ENCODE peak calls at places on chromosomes 3 and 15, in five cellular contexts. Q is transverse colon, X is ovary, E is H54, G is tibial nerve. Z is an unnamed sample.
A peak's percentile ranks its signal among the peaks of the same experiment; 100 is the strongest.

GRCh38 chr3:87354399-87354798 is 78.0 kb upstream of the POU1F1 start:
- DNase-seq in Q (no peak), X (no peak), E (no peak), G (no peak), Z (no peak)

GRCh38 chr3:194328080-194328571 is 23.0 kb downstream of the CPN2 start:
- DNase-seq in Q (no peak), X (no peak), E (peak; percentile 45), G (no peak), Z (no peak)

GRCh38 chr3:179929091-179929529 is 107.6 kb downstream of the PEX5L start:
- DNase-seq in Q (peak; percentile 21), X (peak; percentile 65), E (peak; percentile 35), G (peak; percentile 28), Z (no peak)

GRCh38 chr15:67047149-67047661 is 18.2 kb upstream of the SMAD3 start:
- DNase-seq in Q (no peak), X (no peak), E (no peak), G (no peak), Z (no peak)

GRCh38 chr3:46127503-46127902 is 80.6 kb downstream of the CCR1 start:
- DNase-seq in Q (no peak), X (no peak), E (peak; percentile 28), G (no peak), Z (no peak)

GRCh38 chr15:95141486-95141885 is 910.1 kb downstream of the MCTP2 start:
- DNase-seq in Q (no peak), X (no peak), E (no peak), G (no peak), Z (no peak)

GRCh38 chr3:184773341-184774186 is 38.4 kb upstream of the VPS8 start:
- DNase-seq in Q (no peak), X (no peak), E (no peak), G (no peak), Z (no peak)

GRCh38 chr3:20097015-20097414 is 56.8 kb downstream of the KAT2B start:
- DNase-seq in Q (no peak), X (peak; percentile 38), E (no peak), G (no peak), Z (peak; percentile 79)

GRCh38 chr3:81823882-81824395 is 62.5 kb upstream of the GBE1 start:
- DNase-seq in Q (no peak), X (no peak), E (no peak), G (no peak), Z (no peak)

GRCh38 chr3:71658131-71658530 is 67.1 kb downstream of the EIF4E3 start:
- DNase-seq in Q (peak; percentile 72), X (peak; percentile 82), E (peak; percentile 51), G (peak; percentile 58), Z (peak; percentile 98)

GRCh38 chr3:66763294-66763693 is 234.8 kb upstream of the KBTBD8 start:
- DNase-seq in Q (no peak), X (no peak), E (no peak), G (no peak), Z (peak; percentile 98)

GRCh38 chr3:30693470-30694120 is 87.2 kb downstream of the TGFBR2 start:
- DNase-seq in Q (peak; percentile 30), X (no peak), E (peak; percentile 18), G (no peak), Z (peak; percentile 53)

GRCh38 chr3:71433631-71434030 is 149.9 kb downstream of the FOXP1 start:
- DNase-seq in Q (no peak), X (no peak), E (no peak), G (no peak), Z (no peak)

GRCh38 chr15:40984963-40985362 is 31.7 kb downstream of the CHAC1 start:
- DNase-seq in Q (no peak), X (no peak), E (peak; percentile 82), G (no peak), Z (no peak)

GRCh38 chr3:63992461-63993209 is 30.7 kb downstream of the PSMD6 start:
- DNase-seq in Q (no peak), X (no peak), E (no peak), G (no peak), Z (no peak)

GRCh38 chr3:148360046-148360445 is 337.7 kb upstream of the AGTR1 start:
- DNase-seq in Q (no peak), X (no peak), E (no peak), G (no peak), Z (no peak)

GRCh38 chr3:39107056-39107873 is at the start of the genes GORASP1 and TTC21A:
- DNase-seq in Q (peak; percentile 91), X (peak; percentile 86), E (peak; percentile 89), G (peak; percentile 78), Z (peak; percentile 90)

GRCh38 chr3:112392393-112393359 is 59.7 kb downstream of the CD200 start:
- DNase-seq in Q (no peak), X (no peak), E (no peak), G (no peak), Z (no peak)

GRCh38 chr3:51955893-51956770 is 951 bp downstream of the GPR62 start:
- DNase-seq in Q (peak; percentile 52), X (peak; percentile 79), E (no peak), G (no peak), Z (peak; percentile 63)

GRCh38 chr3:39668420-39668819 is 141.0 kb upstream of the MYRIP start:
- DNase-seq in Q (no peak), X (no peak), E (no peak), G (no peak), Z (no peak)

GRCh38 chr3:166425900-166426611 is 588.8 kb upstream of the BCHE start:
- DNase-seq in Q (no peak), X (no peak), E (no peak), G (no peak), Z (no peak)

GRCh38 chr3:117168896-117169295 is 459.3 kb downstream of the TUSC7 start:
- DNase-seq in Q (no peak), X (no peak), E (no peak), G (no peak), Z (no peak)

GRCh38 chr3:146974001-146974400 is 368.9 kb upstream of the PLSCR5 start:
- DNase-seq in Q (no peak), X (no peak), E (no peak), G (no peak), Z (no peak)

GRCh38 chr3:17941134-17941533 is 198.7 kb upstream of the TBC1D5 start:
- DNase-seq in Q (no peak), X (no peak), E (no peak), G (no peak), Z (no peak)
- TF ChIP-seq POLR2A in Q (no peak), X (no peak), E (no peak), G (no peak), Z (no peak)

GRCh38 chr15:94019062-94019461 is 212.3 kb upstream of the MCTP2 start:
- DNase-seq in Q (no peak), X (no peak), E (no peak), G (no peak), Z (no peak)

GRCh38 chr15:94027571-94027970 is 203.8 kb upstream of the MCTP2 start:
- DNase-seq in Q (no peak), X (no peak), E (no peak), G (no peak), Z (no peak)

GRCh38 chr15:94021621-94022320 is 209.6 kb upstream of the MCTP2 start:
- DNase-seq in Q (no peak), X (no peak), E (no peak), G (no peak), Z (no peak)

GRCh38 chr15:94026458-94026967 is 204.8 kb upstream of the MCTP2 start:
- DNase-seq in Q (no peak), X (no peak), E (peak; percentile 13), G (no peak), Z (no peak)

DNA sequence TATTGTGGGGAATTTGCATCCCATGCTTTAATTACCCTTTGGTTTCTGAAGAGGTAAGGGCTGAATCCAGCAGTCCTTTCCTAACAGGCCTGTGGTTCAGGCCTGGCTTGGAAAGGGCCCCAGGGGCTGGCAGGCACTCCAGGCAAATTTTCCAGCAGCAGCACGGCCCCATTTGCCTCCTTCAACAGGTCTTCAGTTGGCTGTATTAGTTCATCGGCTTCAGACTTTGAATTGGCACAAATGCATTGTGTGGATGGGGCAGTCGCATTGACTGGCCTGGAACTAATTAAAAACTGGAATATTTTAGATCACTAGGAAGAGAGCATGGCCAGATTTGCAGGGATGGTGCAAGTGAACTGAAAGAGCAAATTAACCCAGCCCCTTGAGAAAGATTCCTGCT is 207.8 kb upstream of the MCTP2 start:
- DNase-seq in Q (no peak), X (no peak), E (no peak), G (no peak), Z (no peak)
- TF ChIP-seq POLR2A in Q (no peak), X (no peak), E (no peak), G (no peak), Z (no peak)

GRCh38 chr3:173007079-173007723 is 133.8 kb downstream of the SPATA16 start:
- DNase-seq in Q (no peak), X (no peak), E (no peak), G (no peak), Z (no peak)
- TF ChIP-seq POLR2A in Q (no peak), X (no peak), E (no peak), G (no peak), Z (no peak)

GRCh38 chr15:78872972-78873795 is 494 bp downstream of the MORF4L1 start:
- DNase-seq in Q (peak; percentile 86), X (peak; percentile 78), E (peak; percentile 30), G (peak; percentile 53), Z (peak; percentile 71)
- TF ChIP-seq POLR2A in Q (peak; percentile 91), X (no peak), E (peak; percentile 73), G (peak; percentile 79), Z (peak; percentile 70)

DNA sequence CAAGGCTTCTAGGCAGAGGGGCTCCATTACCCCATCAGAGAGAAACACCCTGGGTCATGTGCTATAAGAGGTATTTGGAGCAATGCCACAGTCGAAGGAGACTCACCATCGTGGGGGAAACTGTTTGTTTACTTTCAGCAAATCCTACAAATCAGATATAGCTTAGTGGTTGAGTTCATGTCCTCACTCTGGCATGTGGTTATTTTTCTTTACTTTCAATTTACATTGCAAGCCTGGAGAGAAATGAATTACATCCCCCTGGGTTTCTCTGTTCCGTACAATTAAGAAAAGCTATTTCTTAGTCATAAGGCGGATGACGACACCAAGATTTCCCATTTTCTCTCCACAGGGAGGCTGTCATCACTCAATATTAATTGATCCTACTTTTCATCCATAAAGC is 36.9 kb downstream of the RFTN1 start:
- DNase-seq in Q (no peak), X (no peak), E (peak; percentile 32), G (no peak), Z (no peak)
- TF ChIP-seq POLR2A in Q (no peak), X (no peak), E (no peak), G (no peak), Z (no peak)

DNA sequence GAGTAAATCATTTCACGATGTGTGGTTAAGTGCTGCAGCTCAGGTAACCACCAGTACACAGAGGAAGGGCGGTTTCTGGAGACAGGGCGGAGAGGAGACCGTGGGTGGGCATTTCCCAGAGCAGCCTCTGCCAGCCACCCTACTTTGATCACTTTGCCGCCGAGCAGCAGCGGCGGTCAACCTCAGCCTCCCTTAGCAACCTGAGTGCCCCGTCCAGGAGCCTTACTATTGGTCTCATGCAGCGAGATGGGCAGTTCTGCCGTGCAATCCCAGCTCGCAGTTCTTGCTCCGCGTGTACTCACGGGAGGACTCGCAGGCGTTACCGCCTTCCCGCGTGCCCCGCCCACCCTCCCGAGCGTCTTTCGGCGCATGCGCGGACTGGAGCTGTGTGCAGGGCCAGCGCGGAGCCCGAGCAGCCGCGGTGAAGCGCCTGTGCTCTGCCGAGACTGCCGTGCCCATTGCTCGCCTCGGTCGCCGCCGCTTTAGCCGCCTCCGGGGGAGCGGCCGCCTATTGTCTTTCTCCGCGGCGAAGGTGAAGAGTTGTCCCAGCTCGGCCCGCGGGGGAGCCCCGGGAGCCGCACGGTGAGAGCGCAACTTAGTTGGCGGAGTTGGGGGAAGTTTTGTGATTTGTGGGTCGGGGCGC is at the start of gene AKAP13:
- DNase-seq in Q (peak; percentile 97), X (peak; percentile 96), E (peak; percentile 64), G (peak; percentile 87), Z (peak; percentile 98)
- TF ChIP-seq POLR2A in Q (peak; percentile 95), X (peak; percentile 85), E (peak; percentile 94), G (peak; percentile 91), Z (peak; percentile 89)

Z was measured in prostate gland.